ENCODE peak calls at places on chromosome 13, in six cellular contexts. One of them, this sample, is unnamed.

GRCh38 chr13:36288794-36289391 is 8.7 kb downstream of the CCDC169 start:
- DNase-seq in SK-N-SH: no peak
- DNase-seq in HepG2: no peak
- DNase-seq in K562: no peak
- DNase-seq in GM12878: no peak
- DNase-seq in H1: no peak
- DNase-seq in this sample: no peak

GRCh38 chr13:30905932-30906383 is at the start of gene MEDAG:
- DNase-seq in SK-N-SH: no peak
- DNase-seq in HepG2: no peak
- DNase-seq in K562: no peak
- DNase-seq in GM12878: no peak
- DNase-seq in H1: no peak
- DNase-seq in this sample: no peak

GRCh38 chr13:89457977-89458376 is 1786.8 kb downstream of the SLITRK5 start:
- DNase-seq in SK-N-SH: no peak
- DNase-seq in HepG2: no peak
- DNase-seq in K562: no peak
- DNase-seq in GM12878: no peak
- DNase-seq in H1: no peak
- DNase-seq in this sample: no peak

GRCh38 chr13:60431108-60431700 is 34.2 kb downstream of the TDRD3 start:
- DNase-seq in SK-N-SH: peak; percentile 36
- DNase-seq in HepG2: peak; percentile 47
- DNase-seq in K562: peak; percentile 55
- DNase-seq in GM12878: peak; percentile 61
- DNase-seq in H1: no peak
- DNase-seq in this sample: peak; percentile 36

GRCh38 chr13:35136585-35136984 is 194.5 kb downstream of the NBEA start:
- DNase-seq in SK-N-SH: no peak
- DNase-seq in HepG2: no peak
- DNase-seq in K562: no peak
- DNase-seq in GM12878: no peak
- DNase-seq in H1: no peak
- DNase-seq in this sample: no peak

GRCh38 chr13:95505265-95505664 is 47.3 kb upstream of the CLDN10 start:
- DNase-seq in SK-N-SH: no peak
- DNase-seq in HepG2: no peak
- DNase-seq in K562: no peak
- DNase-seq in GM12878: no peak
- DNase-seq in H1: no peak
- DNase-seq in this sample: no peak

GRCh38 chr13:33323766-33324525 is 38.4 kb upstream of the STARD13 start:
- DNase-seq in SK-N-SH: no peak
- DNase-seq in HepG2: no peak
- DNase-seq in K562: no peak
- DNase-seq in GM12878: no peak
- DNase-seq in H1: no peak
- DNase-seq in this sample: no peak

GRCh38 chr13:96581741-96582140 is 412.5 kb downstream of the OXGR1 start:
- DNase-seq in SK-N-SH: no peak
- DNase-seq in HepG2: no peak
- DNase-seq in K562: no peak
- DNase-seq in GM12878: no peak
- DNase-seq in H1: no peak
- DNase-seq in this sample: no peak

GRCh38 chr13:73288596-73288995 is 229.8 kb downstream of the KLF5 start:
- DNase-seq in SK-N-SH: no peak
- DNase-seq in HepG2: no peak
- DNase-seq in K562: no peak
- DNase-seq in GM12878: no peak
- DNase-seq in H1: no peak
- DNase-seq in this sample: peak; percentile 16

GRCh38 chr13:73880365-73880764 is 253.8 kb downstream of the KLF12 start:
- DNase-seq in SK-N-SH: no peak
- DNase-seq in HepG2: no peak
- DNase-seq in K562: no peak
- DNase-seq in GM12878: no peak
- DNase-seq in H1: no peak
- DNase-seq in this sample: no peak

GRCh38 chr13:91375119-91375729 is 23.2 kb upstream of the GPC5 start:
- DNase-seq in SK-N-SH: peak; percentile 30
- DNase-seq in HepG2: no peak
- DNase-seq in K562: peak; percentile 69
- DNase-seq in GM12878: no peak
- DNase-seq in H1: no peak
- DNase-seq in this sample: peak; percentile 55

GRCh38 chr13:27001705-27002104 is 169.9 kb downstream of the USP12 start:
- DNase-seq in SK-N-SH: no peak
- DNase-seq in HepG2: no peak
- DNase-seq in K562: no peak
- DNase-seq in GM12878: no peak
- DNase-seq in H1: no peak
- DNase-seq in this sample: no peak

GRCh38 chr13:102555914-102556553 is 40.8 kb upstream of the TPP2 start:
- DNase-seq in SK-N-SH: peak; percentile 47
- DNase-seq in HepG2: peak; percentile 18
- DNase-seq in K562: peak; percentile 32
- DNase-seq in GM12878: no peak
- DNase-seq in H1: no peak
- DNase-seq in this sample: peak; percentile 34

GRCh38 chr13:30870916-30871712 is 35.0 kb upstream of the MEDAG start:
- DNase-seq in SK-N-SH: no peak
- DNase-seq in HepG2: no peak
- DNase-seq in K562: no peak
- DNase-seq in GM12878: no peak
- DNase-seq in H1: no peak
- DNase-seq in this sample: no peak

GRCh38 chr13:114264886-114265611 is 16.4 kb upstream of the UPF3A start:
- DNase-seq in SK-N-SH: no peak
- DNase-seq in HepG2: no peak
- DNase-seq in K562: no peak
- DNase-seq in GM12878: no peak
- DNase-seq in H1: no peak
- DNase-seq in this sample: no peak

GRCh38 chr13:114146629-114147028 is 14.2 kb upstream of the RASA3 start:
- DNase-seq in SK-N-SH: peak; percentile 67
- DNase-seq in HepG2: no peak
- DNase-seq in K562: peak; percentile 26
- DNase-seq in GM12878: no peak
- DNase-seq in H1: peak; percentile 56
- DNase-seq in this sample: no peak

GRCh38 chr13:83248751-83249150 is 633.5 kb downstream of the SLITRK1 start:
- DNase-seq in SK-N-SH: no peak
- DNase-seq in HepG2: no peak
- DNase-seq in K562: no peak
- DNase-seq in GM12878: no peak
- DNase-seq in H1: no peak
- DNase-seq in this sample: no peak

GRCh38 chr13:97258801-97259200 is 36.7 kb downstream of the MBNL2 start:
- DNase-seq in SK-N-SH: no peak
- DNase-seq in HepG2: no peak
- DNase-seq in K562: no peak
- DNase-seq in GM12878: no peak
- DNase-seq in H1: peak; percentile 23
- DNase-seq in this sample: no peak

GRCh38 chr13:101989798-101990350 is 412.0 kb downstream of the FGF14 start:
- DNase-seq in SK-N-SH: no peak
- DNase-seq in HepG2: no peak
- DNase-seq in K562: no peak
- DNase-seq in GM12878: no peak
- DNase-seq in H1: no peak
- DNase-seq in this sample: no peak

GRCh38 chr13:53301449-53301848 is 272.8 kb downstream of the OLFM4 start:
- DNase-seq in SK-N-SH: no peak
- DNase-seq in HepG2: no peak
- DNase-seq in K562: no peak
- DNase-seq in GM12878: no peak
- DNase-seq in H1: no peak
- DNase-seq in this sample: no peak

GRCh38 chr13:111033172-111034133 is 81.7 kb upstream of the ARHGEF7 start:
- DNase-seq in SK-N-SH: no peak
- DNase-seq in HepG2: no peak
- DNase-seq in K562: peak; percentile 40
- DNase-seq in GM12878: no peak
- DNase-seq in H1: no peak
- DNase-seq in this sample: no peak

GRCh38 chr13:51225034-51225433 is 2.8 kb downstream of the FAM124A start:
- DNase-seq in SK-N-SH: no peak
- DNase-seq in HepG2: no peak
- DNase-seq in K562: no peak
- DNase-seq in GM12878: no peak
- DNase-seq in H1: no peak
- DNase-seq in this sample: no peak

GRCh38 chr13:28579334-28579733 is 79.6 kb upstream of the POMP start:
- DNase-seq in SK-N-SH: no peak
- DNase-seq in HepG2: no peak
- DNase-seq in K562: no peak
- DNase-seq in GM12878: no peak
- DNase-seq in H1: no peak
- DNase-seq in this sample: no peak

GRCh38 chr13:25490236-25490635 is 118.5 kb downstream of the ATP8A2 start:
- DNase-seq in SK-N-SH: no peak
- DNase-seq in HepG2: no peak
- DNase-seq in K562: no peak
- DNase-seq in GM12878: no peak
- DNase-seq in H1: no peak
- DNase-seq in this sample: no peak

GRCh38 chr13:106287351-106287750 is 248.1 kb downstream of the EFNB2 start:
- DNase-seq in SK-N-SH: no peak
- DNase-seq in HepG2: no peak
- DNase-seq in K562: no peak
- DNase-seq in GM12878: no peak
- DNase-seq in H1: no peak
- DNase-seq in this sample: no peak

GRCh38 chr13:38103851-38104250 is 234.3 kb upstream of the TRPC4 start:
- DNase-seq in SK-N-SH: no peak
- DNase-seq in HepG2: no peak
- DNase-seq in K562: no peak
- DNase-seq in GM12878: no peak
- DNase-seq in H1: no peak
- DNase-seq in this sample: no peak

GRCh38 chr13:50202485-50202884 is 187.2 kb downstream of the KCNRG start:
- DNase-seq in SK-N-SH: no peak
- DNase-seq in HepG2: no peak
- DNase-seq in K562: no peak
- DNase-seq in GM12878: no peak
- DNase-seq in H1: no peak
- DNase-seq in this sample: no peak
- TF ChIP-seq GABPA in SK-N-SH: no peak
- TF ChIP-seq GABPA in HepG2: no peak
- TF ChIP-seq GABPA in K562: no peak
- TF ChIP-seq GABPA in GM12878: no peak
- TF ChIP-seq GABPA in H1: no peak
- TF ChIP-seq GABPA in this sample: no peak

GRCh38 chr13:40420160-40420740 is 246.2 kb downstream of the FOXO1 start:
- DNase-seq in SK-N-SH: no peak
- DNase-seq in HepG2: no peak
- DNase-seq in K562: no peak
- DNase-seq in GM12878: no peak
- DNase-seq in H1: no peak
- DNase-seq in this sample: no peak
- TF ChIP-seq GABPA in SK-N-SH: no peak
- TF ChIP-seq GABPA in HepG2: no peak
- TF ChIP-seq GABPA in K562: no peak
- TF ChIP-seq GABPA in GM12878: no peak
- TF ChIP-seq GABPA in H1: no peak
- TF ChIP-seq GABPA in this sample: no peak

GRCh38 chr13:99258946-99259345 is 767 bp upstream of the GPR18 start:
- DNase-seq in SK-N-SH: no peak
- DNase-seq in HepG2: no peak
- DNase-seq in K562: no peak
- DNase-seq in GM12878: no peak
- DNase-seq in H1: no peak
- DNase-seq in this sample: no peak

GRCh38 chr13:99257291-99257690 is 888 bp downstream of the GPR18 start:
- DNase-seq in SK-N-SH: no peak
- DNase-seq in HepG2: no peak
- DNase-seq in K562: no peak
- DNase-seq in GM12878: no peak
- DNase-seq in H1: no peak
- DNase-seq in this sample: no peak

GRCh38 chr13:99260216-99260615 is 2.0 kb upstream of the GPR18 start:
- DNase-seq in SK-N-SH: no peak
- DNase-seq in HepG2: no peak
- DNase-seq in K562: no peak
- DNase-seq in GM12878: no peak
- DNase-seq in H1: no peak
- DNase-seq in this sample: no peak

GRCh38 chr13:99256709-99257108 is 1.5 kb downstream of the GPR18 start:
- DNase-seq in SK-N-SH: no peak
- DNase-seq in HepG2: no peak
- DNase-seq in K562: no peak
- DNase-seq in GM12878: no peak
- DNase-seq in H1: no peak
- DNase-seq in this sample: peak; percentile 56

DNA sequence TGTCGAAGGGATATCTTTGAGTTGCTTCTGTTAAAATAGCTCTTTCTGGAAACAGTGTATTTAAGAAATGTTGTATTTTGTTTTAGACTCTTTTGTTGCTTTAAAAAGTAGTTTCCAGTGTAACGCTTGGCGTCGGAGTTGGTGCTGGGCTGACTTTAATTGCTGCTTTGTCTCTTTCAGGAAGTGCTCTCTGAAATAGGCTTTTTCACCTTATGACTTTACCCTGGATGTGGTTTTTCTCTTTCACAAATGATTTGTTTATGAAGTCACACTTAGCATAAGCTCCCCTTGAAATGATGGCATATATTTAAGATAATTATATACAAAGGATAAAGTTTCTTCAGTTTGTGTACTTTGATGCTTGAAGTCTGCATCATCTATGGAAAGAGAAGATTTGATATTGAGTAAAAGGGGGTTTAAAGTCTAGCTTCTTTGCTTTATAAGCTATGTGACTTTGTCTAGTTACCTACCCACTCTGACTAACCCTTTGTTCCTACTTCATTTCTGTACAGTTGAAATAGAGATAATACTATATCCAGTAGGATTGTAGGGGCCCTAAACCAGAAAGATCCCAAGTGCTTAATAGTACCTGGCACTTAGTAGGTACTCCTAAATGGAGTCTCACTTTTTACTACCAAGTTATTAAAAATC is at the start of gene GPR18:
- DNase-seq in SK-N-SH: no peak
- DNase-seq in HepG2: no peak
- DNase-seq in K562: no peak
- DNase-seq in GM12878: peak; percentile 67
- DNase-seq in H1: no peak
- DNase-seq in this sample: no peak
- TF ChIP-seq GABPA in SK-N-SH: no peak
- TF ChIP-seq GABPA in HepG2: no peak
- TF ChIP-seq GABPA in K562: no peak
- TF ChIP-seq GABPA in GM12878: peak; percentile 69
- TF ChIP-seq GABPA in H1: no peak
- TF ChIP-seq GABPA in this sample: no peak

DNA sequence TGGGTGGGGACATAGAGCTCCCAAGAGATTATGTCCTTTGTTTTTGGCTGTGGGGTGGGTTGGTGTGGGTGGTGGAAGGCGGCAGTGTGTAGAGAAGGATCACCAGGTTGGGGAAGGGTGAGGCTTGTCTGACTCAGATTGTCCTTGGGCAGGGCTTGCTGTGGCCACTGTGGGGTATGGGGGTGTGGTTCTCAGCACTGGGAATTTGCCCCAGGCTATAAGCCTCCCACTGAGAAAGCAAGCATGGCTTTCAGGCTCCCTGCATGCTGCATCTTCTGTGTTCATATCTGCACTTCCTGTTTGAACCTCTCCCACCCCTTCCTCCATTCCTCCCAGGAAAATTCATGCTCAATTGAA is 34.9 kb downstream of the DNAJC15 start:
- DNase-seq in SK-N-SH: no peak
- DNase-seq in HepG2: peak; percentile 46
- DNase-seq in K562: no peak
- DNase-seq in GM12878: no peak
- DNase-seq in H1: no peak
- DNase-seq in this sample: no peak
- TF ChIP-seq GABPA in SK-N-SH: no peak
- TF ChIP-seq GABPA in HepG2: peak; percentile 11
- TF ChIP-seq GABPA in K562: no peak
- TF ChIP-seq GABPA in GM12878: no peak
- TF ChIP-seq GABPA in H1: no peak
- TF ChIP-seq GABPA in this sample: no peak